ENCODE peak calls at places on chromosomes 6 and 20, in eight cellular contexts. One of them, this sample, is unnamed.

GRCh38 chr20:38599410-38599882 is 2.2 kb upstream of the ARHGAP40 start:
- DNase-seq in SK-N-SH: peak; percentile 81
- DNase-seq in HCT116: no peak
- DNase-seq in GM23338: no peak
- DNase-seq in A549: no peak
- DNase-seq in Panc1: no peak
- DNase-seq in K562: peak; percentile 31
- DNase-seq in GM12878: no peak
- DNase-seq in this sample: no peak

GRCh38 chr20:56069016-56069415 is 63.7 kb upstream of the CBLN4 start:
- DNase-seq in SK-N-SH: no peak
- DNase-seq in HCT116: no peak
- DNase-seq in GM23338: no peak
- DNase-seq in A549: no peak
- DNase-seq in Panc1: no peak
- DNase-seq in K562: no peak
- DNase-seq in GM12878: no peak
- DNase-seq in this sample: no peak

GRCh38 chr20:17533396-17533795 is 2.2 kb upstream of the BFSP1 start:
- DNase-seq in SK-N-SH: peak; percentile 39
- DNase-seq in HCT116: peak; percentile 51
- DNase-seq in GM23338: peak; percentile 68
- DNase-seq in A549: peak; percentile 88
- DNase-seq in Panc1: no peak
- DNase-seq in K562: peak; percentile 44
- DNase-seq in GM12878: no peak
- DNase-seq in this sample: no peak

GRCh38 chr20:35226775-35227681 is 538 bp downstream of the MMP24 start:
- DNase-seq in SK-N-SH: peak; percentile 86
- DNase-seq in HCT116: no peak
- DNase-seq in GM23338: peak; percentile 82
- DNase-seq in A549: peak; percentile 50
- DNase-seq in Panc1: no peak
- DNase-seq in K562: peak; percentile 76
- DNase-seq in GM12878: no peak
- DNase-seq in this sample: no peak

GRCh38 chr20:23362392-23363256 is 642 bp downstream of the GZF1 start:
- DNase-seq in SK-N-SH: no peak
- DNase-seq in HCT116: no peak
- DNase-seq in GM23338: peak; percentile 68
- DNase-seq in A549: no peak
- DNase-seq in Panc1: no peak
- DNase-seq in K562: peak; percentile 9
- DNase-seq in GM12878: no peak
- DNase-seq in this sample: no peak

GRCh38 chr20:8953300-8953699 is 115.6 kb upstream of the PLCB4 start:
- DNase-seq in SK-N-SH: no peak
- DNase-seq in HCT116: no peak
- DNase-seq in GM23338: peak; percentile 40
- DNase-seq in A549: no peak
- DNase-seq in Panc1: no peak
- DNase-seq in K562: no peak
- DNase-seq in GM12878: no peak
- DNase-seq in this sample: no peak

GRCh38 chr20:62642666-62643520 is 590 bp downstream of the SLCO4A1 start:
- DNase-seq in SK-N-SH: peak; percentile 64
- DNase-seq in HCT116: no peak
- DNase-seq in GM23338: peak; percentile 61
- DNase-seq in A549: no peak
- DNase-seq in Panc1: no peak
- DNase-seq in K562: peak; percentile 65
- DNase-seq in GM12878: no peak
- DNase-seq in this sample: peak; percentile 57

GRCh38 chr6:153015094-153015645 is 12.7 kb upstream of the MTRF1L start:
- DNase-seq in SK-N-SH: no peak
- DNase-seq in HCT116: no peak
- DNase-seq in GM23338: no peak
- DNase-seq in A549: no peak
- DNase-seq in Panc1: no peak
- DNase-seq in K562: no peak
- DNase-seq in GM12878: no peak
- DNase-seq in this sample: no peak

GRCh38 chr6:132746049-132746448 is 11.7 kb downstream of the VNN2 start:
- DNase-seq in SK-N-SH: no peak
- DNase-seq in HCT116: no peak
- DNase-seq in GM23338: no peak
- DNase-seq in A549: no peak
- DNase-seq in Panc1: no peak
- DNase-seq in K562: no peak
- DNase-seq in GM12878: no peak
- DNase-seq in this sample: peak; percentile 80

GRCh38 chr6:162198925-162199324 is 528.6 kb downstream of the PRKN start:
- DNase-seq in SK-N-SH: no peak
- DNase-seq in HCT116: no peak
- DNase-seq in GM23338: peak; percentile 41
- DNase-seq in A549: no peak
- DNase-seq in Panc1: no peak
- DNase-seq in K562: no peak
- DNase-seq in GM12878: no peak
- DNase-seq in this sample: no peak

GRCh38 chr6:134079406-134079921 is 27.0 kb upstream of the SLC2A12 start:
- DNase-seq in SK-N-SH: no peak
- DNase-seq in HCT116: no peak
- DNase-seq in GM23338: no peak
- DNase-seq in A549: no peak
- DNase-seq in Panc1: no peak
- DNase-seq in K562: no peak
- DNase-seq in GM12878: no peak
- DNase-seq in this sample: no peak

GRCh38 chr20:50013976-50014375 is 31.2 kb downstream of the SNAI1 start:
- DNase-seq in SK-N-SH: no peak
- DNase-seq in HCT116: no peak
- DNase-seq in GM23338: no peak
- DNase-seq in A549: no peak
- DNase-seq in Panc1: no peak
- DNase-seq in K562: no peak
- DNase-seq in GM12878: no peak
- DNase-seq in this sample: no peak

GRCh38 chr6:80733645-80734044 is 627.2 kb downstream of the BCKDHB start:
- DNase-seq in SK-N-SH: no peak
- DNase-seq in HCT116: no peak
- DNase-seq in GM23338: no peak
- DNase-seq in A549: no peak
- DNase-seq in Panc1: no peak
- DNase-seq in K562: no peak
- DNase-seq in GM12878: no peak
- DNase-seq in this sample: no peak

GRCh38 chr6:80728340-80728739 is 621.9 kb downstream of the BCKDHB start:
- DNase-seq in SK-N-SH: no peak
- DNase-seq in HCT116: no peak
- DNase-seq in GM23338: no peak
- DNase-seq in A549: no peak
- DNase-seq in Panc1: no peak
- DNase-seq in K562: no peak
- DNase-seq in GM12878: no peak
- DNase-seq in this sample: no peak

GRCh38 chr6:80725156-80725930 is 618.9 kb downstream of the BCKDHB start:
- DNase-seq in SK-N-SH: no peak
- DNase-seq in HCT116: no peak
- DNase-seq in GM23338: no peak
- DNase-seq in A549: no peak
- DNase-seq in Panc1: no peak
- DNase-seq in K562: no peak
- DNase-seq in GM12878: no peak
- DNase-seq in this sample: no peak

DNA sequence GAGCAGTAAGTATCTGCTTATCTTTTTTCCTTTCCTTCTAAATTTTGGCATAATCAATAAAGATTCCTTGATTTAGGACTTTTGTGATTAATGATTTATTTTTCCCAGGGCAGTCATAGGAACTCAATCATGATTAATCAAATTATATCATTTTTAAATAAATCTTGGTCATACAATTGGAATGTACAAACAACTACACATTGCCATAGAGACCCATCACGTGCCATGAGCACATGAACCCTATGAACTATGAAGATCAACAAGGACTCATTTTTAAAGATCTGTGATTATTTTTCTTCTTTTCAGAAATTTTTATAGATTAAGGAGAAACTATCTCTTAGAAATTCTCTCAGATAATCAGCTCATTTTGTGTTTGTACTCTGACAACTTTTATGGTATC is 622.4 kb downstream of the BCKDHB start:
- DNase-seq in SK-N-SH: no peak
- DNase-seq in HCT116: no peak
- DNase-seq in GM23338: no peak
- DNase-seq in A549: no peak
- DNase-seq in Panc1: no peak
- DNase-seq in K562: no peak
- DNase-seq in GM12878: no peak
- DNase-seq in this sample: no peak
- TF ChIP-seq REST in SK-N-SH: no peak
- TF ChIP-seq REST in HCT116: no peak
- TF ChIP-seq REST in GM23338: no peak
- TF ChIP-seq REST in A549: no peak
- TF ChIP-seq REST in Panc1: no peak
- TF ChIP-seq REST in K562: no peak
- TF ChIP-seq REST in GM12878: no peak
- TF ChIP-seq REST in this sample: no peak

DNA sequence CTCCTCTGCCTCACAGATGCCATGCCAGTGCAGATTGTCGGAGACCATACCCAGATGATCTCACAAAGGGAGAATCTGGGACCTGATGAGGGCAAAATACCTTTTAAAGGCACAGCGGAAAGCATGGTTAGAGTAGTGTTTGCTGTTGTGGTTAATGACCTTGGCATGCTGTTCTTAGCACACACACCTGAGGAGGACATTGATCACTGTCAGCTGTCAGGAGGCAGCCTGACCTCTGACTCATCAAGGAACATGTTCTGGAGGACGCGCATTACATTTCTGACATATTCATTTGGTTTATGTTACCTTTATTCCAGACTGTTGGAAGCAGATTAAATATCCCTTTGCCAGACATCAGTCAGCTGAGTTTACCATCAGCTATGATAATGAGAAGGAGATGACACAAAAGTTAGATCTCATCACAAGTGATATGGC is 57.1 kb downstream of the GOPC start:
- DNase-seq in SK-N-SH: no peak
- DNase-seq in HCT116: no peak
- DNase-seq in GM23338: no peak
- DNase-seq in A549: no peak
- DNase-seq in Panc1: peak; percentile 77
- DNase-seq in K562: no peak
- DNase-seq in GM12878: no peak
- DNase-seq in this sample: no peak
- TF ChIP-seq REST in SK-N-SH: peak; percentile 20
- TF ChIP-seq REST in HCT116: no peak
- TF ChIP-seq REST in GM23338: no peak
- TF ChIP-seq REST in A549: no peak
- TF ChIP-seq REST in Panc1: no peak
- TF ChIP-seq REST in K562: no peak
- TF ChIP-seq REST in GM12878: no peak
- TF ChIP-seq REST in this sample: no peak

GRCh38 chr6:17839526-17839925 is 132.8 kb upstream of the NUP153 start:
- DNase-seq in SK-N-SH: no peak
- DNase-seq in HCT116: no peak
- DNase-seq in GM23338: no peak
- DNase-seq in A549: no peak
- DNase-seq in Panc1: no peak
- DNase-seq in K562: no peak
- DNase-seq in GM12878: no peak
- DNase-seq in this sample: no peak
- TF ChIP-seq REST in SK-N-SH: no peak
- TF ChIP-seq REST in HCT116: no peak
- TF ChIP-seq REST in GM23338: no peak
- TF ChIP-seq REST in A549: no peak
- TF ChIP-seq REST in Panc1: no peak
- TF ChIP-seq REST in K562: no peak
- TF ChIP-seq REST in GM12878: no peak
- TF ChIP-seq REST in this sample: no peak

DNA sequence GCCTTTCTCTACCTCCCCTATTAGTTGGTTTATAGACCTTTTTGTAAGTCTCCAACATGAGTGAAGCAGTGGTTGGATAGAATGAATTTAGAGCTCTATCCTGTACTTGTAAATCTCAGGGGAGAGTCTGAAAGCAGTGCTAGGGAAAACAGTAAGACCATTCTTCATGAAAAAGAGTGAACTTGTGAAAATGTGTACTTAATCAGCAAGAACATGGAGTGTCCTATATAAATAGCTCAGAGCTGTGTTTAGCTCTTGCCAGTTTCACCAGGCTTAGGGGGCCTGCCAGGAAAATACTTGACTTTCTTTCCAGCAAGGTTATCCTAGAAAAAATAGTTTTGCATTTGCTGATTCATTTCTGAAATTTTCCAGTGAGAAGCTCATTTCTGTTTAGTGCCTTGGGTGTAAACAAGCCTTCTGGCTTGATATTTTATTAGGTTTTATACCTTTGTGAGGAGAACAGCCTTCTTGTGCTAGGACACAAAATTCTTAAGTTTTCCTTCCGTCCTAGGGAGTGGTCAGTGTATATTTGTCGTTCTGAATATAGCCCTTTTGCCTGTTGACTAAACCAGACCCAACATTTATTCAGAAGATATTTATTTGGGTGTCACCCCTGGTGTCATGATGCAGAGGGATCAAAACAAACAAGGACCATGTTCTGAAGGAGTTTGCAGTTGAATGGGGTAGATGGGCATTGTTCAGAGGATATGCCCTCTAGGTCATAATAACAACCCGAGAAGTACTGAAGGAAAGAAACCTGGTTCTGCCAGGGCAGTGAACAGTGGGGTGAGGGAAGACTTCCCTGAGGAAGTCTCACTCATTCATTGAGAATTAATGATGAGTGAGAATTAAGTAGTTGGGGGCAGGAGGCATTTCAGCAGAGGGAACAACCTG is 7.6 kb downstream of the ARFGEF2 start:
- DNase-seq in SK-N-SH: no peak
- DNase-seq in HCT116: no peak
- DNase-seq in GM23338: no peak
- DNase-seq in A549: no peak
- DNase-seq in Panc1: no peak
- DNase-seq in K562: no peak
- DNase-seq in GM12878: no peak
- DNase-seq in this sample: no peak
- TF ChIP-seq REST in SK-N-SH: no peak
- TF ChIP-seq REST in HCT116: no peak
- TF ChIP-seq REST in GM23338: no peak
- TF ChIP-seq REST in A549: no peak
- TF ChIP-seq REST in Panc1: no peak
- TF ChIP-seq REST in K562: no peak
- TF ChIP-seq REST in GM12878: no peak
- TF ChIP-seq REST in this sample: no peak

DNA sequence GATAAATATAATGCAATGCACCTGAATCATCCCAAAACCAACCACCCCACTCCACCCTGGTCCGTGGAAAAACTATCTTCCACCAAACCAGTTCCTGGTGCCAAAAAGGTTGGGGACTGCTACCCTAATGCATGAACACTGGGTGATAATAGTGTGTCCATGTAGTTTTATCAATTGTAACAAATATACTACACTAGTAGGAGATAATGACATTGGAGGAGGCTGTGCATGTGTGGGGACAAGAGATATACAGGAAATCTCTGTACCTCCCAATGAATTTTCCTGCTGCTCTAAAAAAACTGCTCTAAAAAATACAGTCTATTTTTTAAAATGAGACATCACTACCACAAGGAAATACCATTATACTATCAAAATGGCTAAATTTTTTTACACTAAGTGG is 20.5 kb downstream of the CEP85L start:
- DNase-seq in SK-N-SH: no peak
- DNase-seq in HCT116: no peak
- DNase-seq in GM23338: no peak
- DNase-seq in A549: no peak
- DNase-seq in Panc1: no peak
- DNase-seq in K562: no peak
- DNase-seq in GM12878: no peak
- DNase-seq in this sample: no peak
- TF ChIP-seq REST in SK-N-SH: no peak
- TF ChIP-seq REST in HCT116: no peak
- TF ChIP-seq REST in GM23338: no peak
- TF ChIP-seq REST in A549: no peak
- TF ChIP-seq REST in Panc1: no peak
- TF ChIP-seq REST in K562: no peak
- TF ChIP-seq REST in GM12878: no peak
- TF ChIP-seq REST in this sample: no peak